ENCODE peak calls at places on chromosomes 16 and 17, in five cellular contexts. O is Peyer's patch, Q is cardiac muscle cell, V is left ventricle myocardium inferior, Y is caudate nucleus. T is an unnamed sample.

GRCh38 chr16:58535100-58535499 is 19.8 kb downstream of the SETD6 start:
- DNase-seq in O (no peak), Q (no peak), V (no peak), Y (no peak), T (no peak)

GRCh38 chr16:88877564-88878289 is 11.3 kb upstream of the PABPN1L start:
- DNase-seq in O (no peak), Q (no peak), V (no peak), Y (no peak), T (no peak)

GRCh38 chr17:76700627-76701470 is 9.9 kb downstream of the MXRA7 start:
- DNase-seq in O (peak), Q (peak), V (peak), Y (no peak), T (no peak)

GRCh38 chr17:20281860-20282259 is 185.5 kb downstream of the LGALS9B start:
- DNase-seq in O (no peak), Q (no peak), V (peak), Y (peak), T (no peak)

GRCh38 chr16:3509470-3509928 is 8.7 kb downstream of the CLUAP1 start:
- DNase-seq in O (peak), Q (no peak), V (no peak), Y (no peak), T (no peak)

GRCh38 chr17:29133146-29133713 is 47.0 kb downstream of the MYO18A start:
- DNase-seq in O (no peak), Q (peak), V (peak), Y (no peak), T (no peak)

GRCh38 chr17:12545877-12546513 is 119.7 kb upstream of the MYOCD start:
- DNase-seq in O (no peak), Q (peak), V (no peak), Y (no peak), T (peak)

GRCh38 chr16:22848451-22848850 is 34.5 kb downstream of the HS3ST2 start:
- DNase-seq in O (no peak), Q (no peak), V (no peak), Y (no peak), T (no peak)

GRCh38 chr16:68257906-68258800 is 6.2 kb upstream of the SLC7A6 start:
- DNase-seq in O (peak), Q (no peak), V (peak), Y (no peak), T (no peak)

GRCh38 chr16:11004351-11004750 is 60.0 kb downstream of the CLEC16A start:
- DNase-seq in O (no peak), Q (peak), V (no peak), Y (no peak), T (no peak)

GRCh38 chr16:695355-696089 is 5.3 kb upstream of the WDR24 start:
- DNase-seq in O (peak), Q (no peak), V (no peak), Y (no peak), T (peak)

GRCh38 chr17:72264682-72265405 is 144.0 kb downstream of the SOX9 start:
- DNase-seq in O (no peak), Q (no peak), V (no peak), Y (no peak), T (no peak)

DNA sequence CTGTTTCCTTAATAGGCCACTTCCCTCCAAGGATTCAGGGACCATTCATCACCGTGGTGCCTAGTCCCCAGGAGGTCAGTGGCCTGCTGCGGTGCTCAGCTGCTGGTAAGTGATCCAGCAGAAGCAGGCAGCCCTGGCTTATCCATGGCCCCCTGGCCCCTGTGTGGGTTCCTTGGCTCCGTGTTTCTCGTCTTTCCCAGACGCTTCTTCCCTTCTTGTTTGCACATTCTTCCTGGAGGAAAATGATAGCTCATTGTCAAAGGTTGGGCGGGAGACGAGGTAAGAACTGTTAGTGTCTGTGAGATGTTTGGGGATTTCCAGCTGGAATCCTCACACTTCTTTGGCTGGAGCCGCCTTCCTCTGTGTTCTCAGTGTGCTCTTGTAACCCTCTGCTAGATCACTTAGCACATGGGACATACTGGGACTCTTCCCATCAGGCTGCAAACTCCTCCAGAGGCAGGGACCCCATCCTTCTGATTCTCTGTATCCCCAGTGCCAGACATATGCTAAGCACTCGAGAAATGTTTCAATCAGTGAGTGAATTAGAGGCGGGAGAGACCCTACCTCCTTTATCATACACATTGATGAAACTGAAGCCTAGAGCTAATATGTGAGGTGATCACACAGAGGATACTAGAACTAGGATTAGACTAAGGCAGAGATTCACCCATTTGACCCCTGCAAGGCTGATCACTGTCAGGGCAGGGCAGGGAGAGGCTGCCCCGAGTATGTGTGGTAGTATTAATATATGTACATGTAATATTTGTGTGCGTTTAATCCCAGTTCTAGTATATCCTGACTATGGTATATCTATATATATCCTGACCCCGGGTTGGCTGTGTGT is 75.7 kb upstream of the TBX2 start:
- DNase-seq in O (no peak), Q (no peak), V (no peak), Y (no peak), T (no peak)
- H3K27ac ChIP-seq in O (no peak), Q (no peak), V (peak), Y (peak), T (no peak)

GRCh38 chr17:78211032-78211431 is 3.0 kb upstream of the BIRC5 start:
- DNase-seq in O (no peak), Q (no peak), V (no peak), Y (no peak), T (no peak)

GRCh38 chr17:78214016-78214705 is at the start of gene BIRC5:
- DNase-seq in O (peak), Q (peak), V (peak), Y (peak), T (peak)

GRCh38 chr17:78210111-78210510 is 3.9 kb upstream of the BIRC5 start:
- DNase-seq in O (no peak), Q (no peak), V (no peak), Y (no peak), T (no peak)

GRCh38 chr17:78219396-78220150 is 5.5 kb downstream of the BIRC5 start:
- DNase-seq in O (no peak), Q (no peak), V (no peak), Y (no peak), T (no peak)

GRCh38 chr17:78214706-78215061 is 631 bp downstream of the BIRC5 start:
- DNase-seq in O (no peak), Q (no peak), V (no peak), Y (no peak), T (no peak)
- H3K27ac ChIP-seq in O (no peak), Q (peak), V (no peak), Y (no peak), T (peak)

DNA sequence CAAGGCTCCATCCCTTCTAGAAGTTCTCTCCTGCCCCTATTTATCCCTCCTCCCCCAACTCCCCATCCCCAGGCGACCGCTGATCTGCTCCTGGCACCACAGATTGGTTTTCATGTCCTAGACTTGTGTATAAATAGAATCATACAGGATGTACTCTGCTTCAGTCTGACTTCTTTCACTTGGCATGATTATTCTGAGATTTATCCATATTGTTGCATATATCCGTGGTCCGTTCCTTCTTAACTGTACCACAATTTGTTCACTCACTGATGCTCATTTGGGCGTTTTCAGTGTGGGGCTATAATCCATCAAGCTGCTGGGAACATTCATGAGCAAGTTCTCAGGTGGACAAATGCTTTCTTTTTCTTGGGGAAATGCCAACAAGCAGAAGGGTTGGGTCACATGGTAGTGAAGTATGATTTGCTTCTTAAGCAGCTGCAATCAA is 23.9 kb downstream of the PITPNM3 start:
- DNase-seq in O (no peak), Q (no peak), V (no peak), Y (no peak), T (no peak)
- H3K27ac ChIP-seq in O (no peak), Q (no peak), V (no peak), Y (no peak), T (no peak)

GRCh38 chr17:45147581-45148182 is 593 bp upstream of the HEXIM1 start:
- DNase-seq in O (peak), Q (peak), V (peak), Y (peak), T (peak)
- H3K27ac ChIP-seq in O (peak), Q (peak), V (peak), Y (peak), T (peak)

GRCh38 chr17:75640556-75641119 is 7.4 kb downstream of the SMIM5 start:
- DNase-seq in O (no peak), Q (no peak), V (no peak), Y (no peak), T (no peak)

GRCh38 chr17:75643033-75644017 is 10.1 kb downstream of the SMIM5 start:
- DNase-seq in O (no peak), Q (no peak), V (no peak), Y (no peak), T (no peak)

GRCh38 chr17:75641343-75641742 is 8.1 kb downstream of the SMIM5 start:
- DNase-seq in O (no peak), Q (no peak), V (peak), Y (no peak), T (no peak)

GRCh38 chr17:75639771-75640555 is 6.7 kb downstream of the SMIM5 start:
- DNase-seq in O (no peak), Q (no peak), V (no peak), Y (no peak), T (no peak)

GRCh38 chr17:75642221-75643032 is 9.2 kb downstream of the SMIM5 start:
- DNase-seq in O (no peak), Q (no peak), V (no peak), Y (no peak), T (no peak)
- H3K27ac ChIP-seq in O (peak), Q (no peak), V (peak), Y (peak), T (no peak)

DNA sequence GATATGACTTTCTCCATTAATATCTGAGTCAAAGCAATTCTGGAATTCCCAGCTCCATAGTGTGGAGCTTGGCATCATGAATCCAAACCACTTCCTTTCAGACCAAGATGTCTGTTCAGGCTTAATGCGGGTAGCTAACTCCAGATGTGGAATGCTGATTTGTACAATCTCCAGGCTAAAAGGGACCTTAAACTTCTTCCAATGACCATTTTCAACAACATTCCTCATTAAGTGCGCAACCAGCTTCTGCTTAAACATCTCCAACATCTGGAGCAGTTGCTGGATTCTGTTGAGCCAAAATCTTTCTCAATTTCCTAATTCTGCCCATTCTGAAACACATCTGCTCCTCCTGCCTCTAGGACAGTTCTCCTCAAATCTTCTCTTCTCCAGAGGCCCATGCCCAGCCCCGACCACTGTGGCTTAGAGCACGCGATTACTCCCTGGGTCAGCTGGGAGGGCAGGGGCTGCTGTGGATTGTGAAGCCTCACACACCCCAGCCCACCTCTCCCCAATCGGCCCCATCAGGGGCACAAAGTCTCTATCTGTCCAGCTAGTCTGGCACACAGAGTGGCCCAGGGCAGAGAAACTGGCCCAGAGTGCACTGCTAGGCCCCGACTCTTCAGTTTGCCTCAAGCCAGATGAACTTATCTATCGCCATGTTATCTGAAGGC is 36.2 kb downstream of the ASPA start:
- DNase-seq in O (no peak), Q (peak), V (no peak), Y (no peak), T (no peak)
- H3K27ac ChIP-seq in O (peak), Q (peak), V (peak), Y (peak), T (no peak)

GRCh38 chr16:78307824-78308528 is 208.5 kb downstream of the WWOX start:
- DNase-seq in O (no peak), Q (no peak), V (no peak), Y (no peak), T (no peak)
- H3K27ac ChIP-seq in O (no peak), Q (no peak), V (no peak), Y (no peak), T (no peak)

GRCh38 chr17:61476476-61477203 is 24.4 kb downstream of the TBX4 start:
- DNase-seq in O (no peak), Q (no peak), V (no peak), Y (no peak), T (no peak)

GRCh38 chr17:61474235-61474927 is 22.2 kb downstream of the TBX4 start:
- DNase-seq in O (no peak), Q (peak), V (no peak), Y (no peak), T (no peak)

GRCh38 chr17:61477204-61477834 is 25.1 kb downstream of the TBX4 start:
- DNase-seq in O (no peak), Q (peak), V (no peak), Y (no peak), T (no peak)

GRCh38 chr17:61475726-61476125 is 23.5 kb downstream of the TBX4 start:
- DNase-seq in O (no peak), Q (no peak), V (no peak), Y (no peak), T (no peak)

GRCh38 chr17:61474934-61475333 is 22.7 kb downstream of the TBX4 start:
- DNase-seq in O (no peak), Q (no peak), V (no peak), Y (no peak), T (no peak)
- H3K27ac ChIP-seq in O (no peak), Q (no peak), V (no peak), Y (no peak), T (no peak)

GRCh38 chr16:14013571-14014283 is 57.4 kb upstream of the MRTFB start:
- DNase-seq in O (no peak), Q (peak), V (no peak), Y (no peak), T (no peak)
- H3K27ac ChIP-seq in O (peak), Q (peak), V (peak), Y (peak), T (no peak)

T was measured in Karpas-422.